ENCODE peak calls at places on chromosome X, in ten cellular contexts. Q is GM12892, O is prostate gland, I is ovary, T is stomach, S is IMR-90, W is transverse colon, X is Peyer's patch, N is heart left ventricle, M is adrenal gland. V is an unnamed sample.

GRCh38 chrX:154057790-154058189 is 38.1 kb upstream of the IRAK1 start:
- DNase-seq in M (peak), X (no peak), W (no peak), O (no peak), Q (no peak), N (no peak), S (no peak), I (no peak), T (no peak), V (no peak)

GRCh38 chrX:53990201-53990600 is 54.1 kb downstream of the PHF8 start:
- DNase-seq in W (no peak), T (no peak), M (no peak), O (no peak), X (no peak), N (no peak), Q (no peak), I (no peak), S (peak), V (no peak)

GRCh38 chrX:21658746-21659145 is 616 bp upstream of the KLHL34 start:
- DNase-seq in I (no peak), S (no peak), T (no peak), Q (no peak), O (no peak), W (peak), M (no peak), X (peak), N (peak), V (no peak)

GRCh38 chrX:42746606-42747005 is 31.4 kb downstream of the PPP1R2C start:
- DNase-seq in M (peak), X (no peak), I (no peak), W (no peak), S (peak), T (no peak), O (no peak), Q (no peak), N (no peak), V (no peak)

GRCh38 chrX:110178179-110178865 is 139.6 kb downstream of the AMMECR1 start:
- DNase-seq in X (no peak), I (no peak), T (peak), Q (no peak), N (no peak), M (no peak), W (no peak), S (no peak), O (no peak), V (no peak)

GRCh38 chrX:15985937-15986336 is 131.3 kb upstream of the AP1S2 start:
- DNase-seq in O (no peak), M (no peak), X (no peak), W (no peak), S (no peak), N (no peak), Q (no peak), I (no peak), T (no peak), V (no peak)

GRCh38 chrX:30819080-30819479 is 70.0 kb downstream of the TAB3 start:
- DNase-seq in O (no peak), I (no peak), M (no peak), Q (no peak), W (no peak), X (no peak), T (no peak), N (no peak), S (no peak), V (no peak)

GRCh38 chrX:150449313-150449712 is 86.2 kb downstream of the MAMLD1 start:
- DNase-seq in N (no peak), M (no peak), O (no peak), Q (no peak), W (no peak), X (no peak), S (no peak), T (no peak), I (no peak), V (no peak)

GRCh38 chrX:19585370-19586082 is 70.2 kb upstream of the MAP3K15 start:
- DNase-seq in I (no peak), S (no peak), W (no peak), M (no peak), T (no peak), N (no peak), Q (no peak), O (no peak), X (no peak), V (no peak)

GRCh38 chrX:53320543-53321215 is 39.3 kb upstream of the IQSEC2 start:
- DNase-seq in T (peak), I (no peak), O (no peak), N (no peak), W (peak), Q (no peak), X (no peak), S (no peak), M (no peak), V (no peak)

GRCh38 chrX:63551856-63552255 is 200.7 kb upstream of the SPIN4 start:
- DNase-seq in X (no peak), M (no peak), W (no peak), T (no peak), S (no peak), Q (no peak), N (no peak), O (no peak), I (no peak), V (no peak)

GRCh38 chrX:39750246-39750790 is 347.4 kb downstream of the BCOR start:
- DNase-seq in T (no peak), Q (no peak), S (no peak), X (no peak), M (no peak), I (no peak), O (no peak), W (no peak), N (no peak), V (no peak)

GRCh38 chrX:19659929-19660328 is 144.6 kb upstream of the MAP3K15 start:
- DNase-seq in I (no peak), Q (no peak), W (no peak), N (no peak), O (no peak), X (no peak), M (no peak), S (no peak), T (no peak), V (no peak)

GRCh38 chrX:107718156-107718621 is 57.4 kb downstream of the TSC22D3 start:
- DNase-seq in Q (no peak), S (peak), T (peak), M (peak), N (peak), X (no peak), O (peak), W (peak), I (peak), V (peak)

GRCh38 chrX:153981771-153982533 is 9.4 kb downstream of the TMEM187 start:
- DNase-seq in W (peak), O (no peak), M (peak), X (no peak), N (peak), Q (no peak), I (peak), S (no peak), T (no peak), V (peak)

GRCh38 chrX:39749728-39750127 is 348.0 kb downstream of the BCOR start:
- DNase-seq in O (no peak), T (no peak), Q (no peak), X (no peak), M (no peak), N (no peak), I (no peak), W (no peak), S (no peak), V (no peak)

GRCh38 chrX:27491397-27491796 is 28.3 kb upstream of the PPP4R3C start:
- DNase-seq in Q (no peak), X (no peak), M (no peak), W (no peak), T (no peak), S (no peak), N (no peak), O (no peak), I (no peak), V (no peak)

GRCh38 chrX:21276736-21277433 is 97.3 kb upstream of the CNKSR2 start:
- DNase-seq in S (no peak), Q (no peak), I (no peak), W (no peak), N (no peak), X (no peak), O (no peak), T (no peak), M (no peak), V (no peak)

GRCh38 chrX:12771445-12772069 is 19.7 kb upstream of the PRPS2 start:
- DNase-seq in S (peak), W (peak), Q (peak), M (no peak), O (peak), X (peak), N (peak), I (no peak), T (peak), V (no peak)

GRCh38 chrX:63434665-63435064 is 83.5 kb upstream of the SPIN4 start:
- DNase-seq in X (no peak), S (peak), M (no peak), W (peak), I (no peak), N (no peak), O (peak), Q (no peak), T (no peak), V (no peak)

GRCh38 chrX:103343105-103343504 is 13.1 kb downstream of the TCEAL7 start:
- DNase-seq in I (peak), N (no peak), S (peak), W (peak), X (no peak), M (no peak), Q (no peak), T (peak), O (peak), V (no peak)

GRCh38 chrX:30215357-30215843 is at the start of gene MAGEB2:
- DNase-seq in I (no peak), X (no peak), S (no peak), M (no peak), T (no peak), W (no peak), N (no peak), O (no peak), Q (no peak), V (no peak)

GRCh38 chrX:14027511-14028019 is 2.1 kb downstream of the GEMIN8 start:
- DNase-seq in X (no peak), M (no peak), I (no peak), W (no peak), T (no peak), N (no peak), Q (no peak), S (peak), O (no peak), V (no peak)

GRCh38 chrX:14028473-14028872 is 1.2 kb downstream of the GEMIN8 start:
- DNase-seq in S (no peak), M (no peak), N (no peak), W (no peak), Q (no peak), T (no peak), O (no peak), X (no peak), I (no peak), V (no peak)

GRCh38 chrX:14029039-14029424 is 660 bp downstream of the GEMIN8 start:
- DNase-seq in I (no peak), S (no peak), W (no peak), O (no peak), Q (no peak), X (no peak), M (no peak), N (no peak), T (no peak), V (no peak)

GRCh38 chrX:14030248-14030592 is 528 bp upstream of the GEMIN8 start:
- DNase-seq in S (peak), M (no peak), X (no peak), O (no peak), Q (no peak), T (no peak), N (no peak), W (no peak), I (no peak), V (no peak)

DNA sequence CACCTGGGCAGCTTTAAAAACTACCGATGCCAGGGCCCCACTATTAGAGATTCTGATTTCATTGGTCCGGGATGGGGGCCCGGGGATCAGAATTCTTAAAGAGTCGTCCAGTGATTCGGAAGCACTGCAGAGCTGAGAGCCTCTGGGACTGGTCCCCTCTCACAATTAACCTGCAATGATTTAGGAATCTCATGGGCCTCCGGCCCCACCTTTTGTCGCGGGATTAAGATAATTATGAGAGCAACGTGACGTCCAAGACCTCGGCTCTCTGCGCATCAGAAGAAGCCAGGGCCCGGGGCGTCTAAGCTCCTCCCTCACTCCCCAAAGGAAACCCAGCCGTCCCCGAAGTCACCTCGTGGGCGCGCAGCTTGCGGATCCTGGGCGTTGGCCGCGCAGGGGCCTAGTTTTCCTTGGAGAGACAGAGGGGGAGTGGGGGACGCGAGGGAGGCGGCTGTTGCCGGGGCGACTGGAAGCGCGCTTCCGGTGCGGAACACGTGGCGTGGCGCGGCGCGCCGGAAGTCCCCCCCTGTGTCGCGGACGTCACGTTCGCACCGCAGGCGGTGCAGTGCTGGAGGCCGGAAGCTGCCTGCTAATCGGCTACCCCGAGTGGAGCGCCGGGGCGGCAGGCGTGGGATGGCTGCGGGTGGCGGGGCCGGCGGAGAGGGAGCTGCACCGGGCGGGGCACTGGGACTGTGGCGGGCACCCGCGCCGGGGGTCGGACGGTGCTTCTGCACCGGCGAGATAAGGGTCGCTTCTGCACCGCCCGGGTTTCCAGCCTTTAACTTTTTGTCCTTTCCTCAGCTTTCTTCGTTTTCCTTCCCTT is at the start of gene GEMIN8:
- DNase-seq in O (peak), S (peak), X (peak), I (peak), W (peak), M (peak), N (peak), Q (peak), T (peak), V (peak)
- TF ChIP-seq POLR2A in O (peak), S (peak), X (peak), I (peak), W (peak), M (peak), N (no peak), Q (peak), T (no peak), V (no peak)

DNA sequence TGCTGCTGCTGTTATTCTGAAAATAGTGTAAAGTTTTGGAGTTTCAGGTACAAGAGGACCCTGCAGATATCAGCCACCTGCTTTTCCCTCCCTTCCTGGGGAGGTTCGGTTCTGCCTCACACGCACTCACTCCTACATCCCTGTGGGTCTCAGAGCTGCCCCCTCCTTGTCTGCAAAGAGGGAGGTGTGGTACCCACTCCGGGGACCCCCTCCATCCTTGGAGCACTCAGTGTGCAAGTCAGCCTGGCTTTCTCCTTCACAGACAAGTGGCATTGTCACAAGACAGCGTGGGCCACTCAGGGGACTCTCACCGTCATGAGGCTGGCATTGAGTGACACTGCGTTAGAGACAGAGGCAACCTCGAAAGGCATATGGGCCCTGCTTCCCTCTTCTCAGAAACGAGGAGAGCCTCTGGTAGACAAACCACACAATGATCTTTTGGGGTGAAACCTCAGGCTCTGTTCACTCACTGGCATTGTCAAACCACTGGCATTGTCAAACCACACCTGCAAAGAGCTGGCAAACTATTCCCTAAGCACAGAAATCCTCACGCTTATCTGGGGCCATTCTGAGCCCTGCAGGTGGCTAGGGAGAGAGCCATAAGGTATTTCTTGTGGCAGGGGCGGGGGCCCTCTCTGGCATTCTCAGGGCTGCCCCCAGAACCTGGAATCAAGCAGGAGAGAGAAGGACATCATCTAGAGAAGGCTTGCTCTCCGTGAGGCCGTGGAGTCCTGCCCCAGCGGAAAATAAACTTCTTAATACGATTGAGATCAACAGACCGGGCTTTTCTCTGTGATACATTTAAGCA is 285.0 kb downstream of the SHOX start:
- DNase-seq in I (no peak), Q (no peak), N (no peak), X (no peak), M (no peak), W (no peak), S (no peak), T (no peak), O (no peak), V (no peak)
- TF ChIP-seq POLR2A in I (no peak), Q (no peak), N (no peak), X (no peak), M (no peak), W (no peak), S (no peak), T (no peak), O (no peak), V (no peak)

DNA sequence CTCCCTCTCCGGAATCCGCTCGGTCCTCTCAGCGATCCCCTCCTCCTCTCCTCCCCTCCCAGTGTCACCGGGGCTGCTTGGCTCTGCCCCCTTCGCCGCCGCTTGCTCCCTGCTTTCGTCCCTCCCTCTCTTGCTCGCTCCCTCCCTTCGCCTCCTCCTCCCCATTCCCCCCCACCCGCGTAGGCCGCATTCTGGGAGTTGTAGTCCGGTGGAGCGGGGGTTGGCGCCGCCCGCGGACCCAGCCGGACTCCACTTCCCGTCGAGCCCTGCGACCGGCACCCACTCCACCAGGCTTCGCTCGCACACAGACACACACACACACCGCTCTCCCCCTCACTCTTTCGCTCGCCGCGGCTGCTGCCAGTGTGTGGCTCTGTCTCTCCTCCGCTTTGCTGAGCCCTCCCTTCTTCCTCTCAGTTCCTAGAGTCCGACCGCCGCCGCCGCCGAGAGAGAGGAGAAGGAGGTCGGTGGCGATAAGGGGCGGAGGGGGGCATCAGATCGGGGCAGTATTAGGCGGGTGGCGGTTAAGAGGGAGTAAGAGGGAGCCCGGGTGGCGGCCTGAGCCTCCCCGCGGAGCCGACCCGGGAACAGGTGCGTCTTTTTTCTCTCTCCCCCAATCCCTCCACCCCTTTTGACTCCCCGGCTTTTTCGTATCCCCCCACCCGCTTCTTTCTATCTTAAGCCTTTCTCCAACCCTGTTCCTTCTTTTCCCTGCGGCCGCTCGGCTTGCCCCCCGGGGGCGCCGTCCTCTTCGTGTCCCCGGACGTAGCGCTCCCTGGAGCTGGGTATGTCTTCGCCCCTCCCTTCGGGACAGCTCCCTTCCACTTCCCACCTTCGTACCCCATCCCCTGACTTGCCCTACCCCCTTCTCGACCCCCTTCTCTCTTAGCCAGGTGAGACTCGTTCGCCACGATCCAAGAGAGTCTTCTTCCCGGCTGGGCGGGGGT is at the start of gene BCORL1:
- DNase-seq in S (peak), W (peak), T (peak), O (peak), X (peak), M (peak), N (peak), Q (peak), I (peak), V (peak)
- TF ChIP-seq POLR2A in S (peak), W (peak), T (no peak), O (peak), X (peak), M (peak), N (no peak), Q (peak), I (peak), V (no peak)

DNA sequence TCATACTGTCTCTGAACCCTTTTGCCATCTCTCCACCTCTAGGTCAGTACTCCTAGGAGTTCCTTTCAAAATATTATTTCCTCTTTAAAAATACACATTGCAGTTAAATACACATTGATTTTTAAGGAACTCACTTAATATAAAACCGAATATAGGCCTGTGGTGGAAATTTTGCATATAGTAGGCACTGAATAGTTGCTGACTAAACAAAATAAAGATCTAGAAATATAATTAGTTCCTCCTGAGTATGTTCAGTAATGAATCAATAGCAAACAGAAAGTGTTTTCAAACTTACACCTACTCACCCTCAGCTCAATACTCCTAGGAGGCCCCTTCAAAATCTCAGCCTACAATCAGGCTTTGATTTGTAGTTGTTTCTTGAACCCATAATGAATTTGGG is 61.5 kb downstream of the IGSF1 start:
- DNase-seq in I (no peak), M (no peak), Q (no peak), W (no peak), S (no peak), T (no peak), N (no peak), X (no peak), O (no peak), V (no peak)
- TF ChIP-seq POLR2A in I (no peak), M (no peak), Q (no peak), W (no peak), S (no peak), T (no peak), N (no peak), X (no peak), O (no peak), V (no peak)